ENCODE peak calls at places on chromosomes 1 and 21, in four cellular contexts. One of them, this sample, is unnamed.

GRCh38 chr1:158371188-158371953 is 17.7 kb downstream of the CD1E start:
- DNase-seq in SK-N-SH: no peak
- DNase-seq in H1: no peak
- DNase-seq in K562: no peak
- DNase-seq in this sample: no peak

GRCh38 chr1:12150456-12151200 is 16.2 kb upstream of the TNFRSF1B start:
- DNase-seq in SK-N-SH: no peak
- DNase-seq in H1: no peak
- DNase-seq in K562: no peak
- DNase-seq in this sample: no peak

GRCh38 chr1:167467126-167467725 is 51.1 kb downstream of the CD247 start:
- DNase-seq in SK-N-SH: no peak
- DNase-seq in H1: no peak
- DNase-seq in K562: no peak
- DNase-seq in this sample: no peak

GRCh38 chr1:67743072-67743725 is 58.2 kb downstream of the GADD45A start:
- DNase-seq in SK-N-SH: no peak
- DNase-seq in H1: no peak
- DNase-seq in K562: no peak
- DNase-seq in this sample: no peak

GRCh38 chr1:53485478-53486394 is 26.5 kb downstream of the DMRTB1 start:
- DNase-seq in SK-N-SH: peak; percentile 92
- DNase-seq in H1: peak; percentile 95
- DNase-seq in K562: peak; percentile 85
- DNase-seq in this sample: peak; percentile 93

GRCh38 chr1:45552309-45552708 is 1.7 kb downstream of the AKR1A1 start:
- DNase-seq in SK-N-SH: no peak
- DNase-seq in H1: no peak
- DNase-seq in K562: no peak
- DNase-seq in this sample: no peak

GRCh38 chr1:2641381-2642130 is 8.7 kb upstream of the MMEL1 start:
- DNase-seq in SK-N-SH: peak; percentile 53
- DNase-seq in H1: no peak
- DNase-seq in K562: no peak
- DNase-seq in this sample: no peak

GRCh38 chr21:37071561-37072238 is 1.2 kb downstream of the PIGP start:
- DNase-seq in SK-N-SH: peak; percentile 34
- DNase-seq in H1: no peak
- DNase-seq in K562: peak; percentile 39
- DNase-seq in this sample: no peak

GRCh38 chr1:247322849-247323586 is 8.6 kb downstream of the ZNF496 start:
- DNase-seq in SK-N-SH: no peak
- DNase-seq in H1: no peak
- DNase-seq in K562: no peak
- DNase-seq in this sample: no peak

GRCh38 chr1:206415913-206416312 is 54.4 kb upstream of the IKBKE start:
- DNase-seq in SK-N-SH: no peak
- DNase-seq in H1: no peak
- DNase-seq in K562: no peak
- DNase-seq in this sample: no peak

GRCh38 chr1:155004352-155005075 is 1.9 kb downstream of the ZBTB7B start:
- DNase-seq in SK-N-SH: no peak
- DNase-seq in H1: no peak
- DNase-seq in K562: no peak
- DNase-seq in this sample: no peak

GRCh38 chr1:226149806-226150205 is 36.7 kb downstream of the ACBD3 start:
- DNase-seq in SK-N-SH: peak; percentile 49
- DNase-seq in H1: no peak
- DNase-seq in K562: no peak
- DNase-seq in this sample: no peak

GRCh38 chr1:11681071-11681771 is at the start of gene MAD2L2:
- DNase-seq in SK-N-SH: peak; percentile 97
- DNase-seq in H1: peak; percentile 94
- DNase-seq in K562: peak; percentile 99
- DNase-seq in this sample: peak; percentile 86

GRCh38 chr1:206517784-206518183 is 10.5 kb downstream of the RASSF5 start:
- DNase-seq in SK-N-SH: no peak
- DNase-seq in H1: no peak
- DNase-seq in K562: no peak
- DNase-seq in this sample: no peak

GRCh38 chr1:167439301-167439988 is 78.9 kb downstream of the CD247 start:
- DNase-seq in SK-N-SH: peak; percentile 86
- DNase-seq in H1: peak; percentile 79
- DNase-seq in K562: peak; percentile 56
- DNase-seq in this sample: peak; percentile 70

GRCh38 chr1:59707216-59707615 is 107.5 kb upstream of the HOOK1 start:
- DNase-seq in SK-N-SH: no peak
- DNase-seq in H1: no peak
- DNase-seq in K562: no peak
- DNase-seq in this sample: no peak

GRCh38 chr1:226737819-226738420 is 1.2 kb downstream of the ITPKB start:
- DNase-seq in SK-N-SH: peak; percentile 71
- DNase-seq in H1: peak; percentile 80
- DNase-seq in K562: no peak
- DNase-seq in this sample: peak; percentile 50

GRCh38 chr1:22588899-22589422 is 25.7 kb downstream of the EPHA8 start:
- DNase-seq in SK-N-SH: no peak
- DNase-seq in H1: no peak
- DNase-seq in K562: no peak
- DNase-seq in this sample: no peak

GRCh38 chr1:31791131-31791858 is 24.5 kb downstream of the SPOCD1 start:
- DNase-seq in SK-N-SH: no peak
- DNase-seq in H1: no peak
- DNase-seq in K562: no peak
- DNase-seq in this sample: peak; percentile 6

GRCh38 chr1:6049419-6049818 is 3.7 kb downstream of the KCNAB2 start:
- DNase-seq in SK-N-SH: no peak
- DNase-seq in H1: no peak
- DNase-seq in K562: no peak
- DNase-seq in this sample: no peak

GRCh38 chr1:56153276-56153675 is 426.1 kb downstream of the PLPP3 start:
- DNase-seq in SK-N-SH: no peak
- DNase-seq in H1: no peak
- DNase-seq in K562: no peak
- DNase-seq in this sample: no peak

GRCh38 chr1:150010388-150011115 is at the start of gene OTUD7B:
- DNase-seq in SK-N-SH: peak; percentile 94
- DNase-seq in H1: peak; percentile 88
- DNase-seq in K562: peak; percentile 90
- DNase-seq in this sample: peak; percentile 86

GRCh38 chr1:168116327-168116799 is 20.4 kb downstream of the GPR161 start:
- DNase-seq in SK-N-SH: no peak
- DNase-seq in H1: no peak
- DNase-seq in K562: no peak
- DNase-seq in this sample: no peak

GRCh38 chr21:25186278-25186677 is 421.0 kb downstream of the MRPL39 start:
- DNase-seq in SK-N-SH: no peak
- DNase-seq in H1: no peak
- DNase-seq in K562: no peak
- DNase-seq in this sample: no peak

GRCh38 chr1:226912587-226913176 is 27.4 kb upstream of the COQ8A start:
- DNase-seq in SK-N-SH: no peak
- DNase-seq in H1: peak; percentile 76
- DNase-seq in K562: peak; percentile 68
- DNase-seq in this sample: peak; percentile 84

GRCh38 chr1:209641216-209642181 is 10.7 kb downstream of the LAMB3 start:
- DNase-seq in SK-N-SH: no peak
- DNase-seq in H1: no peak
- DNase-seq in K562: no peak
- DNase-seq in this sample: no peak
- TF ChIP-seq TEAD4 in SK-N-SH: no peak
- TF ChIP-seq TEAD4 in H1: no peak
- TF ChIP-seq TEAD4 in K562: no peak
- TF ChIP-seq TEAD4 in this sample: no peak

GRCh38 chr1:235415008-235415904 is 48.0 kb downstream of the TBCE start:
- DNase-seq in SK-N-SH: peak; percentile 73
- DNase-seq in H1: peak; percentile 62
- DNase-seq in K562: peak; percentile 73
- DNase-seq in this sample: peak; percentile 69

GRCh38 chr1:235416662-235417049 is 49.4 kb downstream of the TBCE start:
- DNase-seq in SK-N-SH: no peak
- DNase-seq in H1: no peak
- DNase-seq in K562: no peak
- DNase-seq in this sample: no peak

GRCh38 chr1:235411489-235412486 is 44.6 kb downstream of the TBCE start:
- DNase-seq in SK-N-SH: no peak
- DNase-seq in H1: no peak
- DNase-seq in K562: no peak
- DNase-seq in this sample: no peak

GRCh38 chr1:235421751-235422150 is 54.5 kb downstream of the TBCE start:
- DNase-seq in SK-N-SH: peak; percentile 63
- DNase-seq in H1: no peak
- DNase-seq in K562: no peak
- DNase-seq in this sample: no peak

GRCh38 chr1:235417101-235417697 is 50.0 kb downstream of the TBCE start:
- DNase-seq in SK-N-SH: peak; percentile 75
- DNase-seq in H1: peak; percentile 85
- DNase-seq in K562: peak; percentile 71
- DNase-seq in this sample: peak; percentile 69
- TF ChIP-seq TEAD4 in SK-N-SH: no peak
- TF ChIP-seq TEAD4 in H1: no peak
- TF ChIP-seq TEAD4 in K562: peak; percentile 39
- TF ChIP-seq TEAD4 in this sample: no peak

GRCh38 chr21:29725025-29725736 is 214.6 kb downstream of the GRIK1 start:
- DNase-seq in SK-N-SH: no peak
- DNase-seq in H1: no peak
- DNase-seq in K562: no peak
- DNase-seq in this sample: no peak
- TF ChIP-seq TEAD4 in SK-N-SH: no peak
- TF ChIP-seq TEAD4 in H1: no peak
- TF ChIP-seq TEAD4 in K562: no peak
- TF ChIP-seq TEAD4 in this sample: no peak

GRCh38 chr1:7614576-7615074 is 156.5 kb upstream of the VAMP3 start:
- DNase-seq in SK-N-SH: peak; percentile 73
- DNase-seq in H1: no peak
- DNase-seq in K562: no peak
- DNase-seq in this sample: no peak
- TF ChIP-seq TEAD4 in SK-N-SH: no peak
- TF ChIP-seq TEAD4 in H1: no peak
- TF ChIP-seq TEAD4 in K562: no peak
- TF ChIP-seq TEAD4 in this sample: no peak

DNA sequence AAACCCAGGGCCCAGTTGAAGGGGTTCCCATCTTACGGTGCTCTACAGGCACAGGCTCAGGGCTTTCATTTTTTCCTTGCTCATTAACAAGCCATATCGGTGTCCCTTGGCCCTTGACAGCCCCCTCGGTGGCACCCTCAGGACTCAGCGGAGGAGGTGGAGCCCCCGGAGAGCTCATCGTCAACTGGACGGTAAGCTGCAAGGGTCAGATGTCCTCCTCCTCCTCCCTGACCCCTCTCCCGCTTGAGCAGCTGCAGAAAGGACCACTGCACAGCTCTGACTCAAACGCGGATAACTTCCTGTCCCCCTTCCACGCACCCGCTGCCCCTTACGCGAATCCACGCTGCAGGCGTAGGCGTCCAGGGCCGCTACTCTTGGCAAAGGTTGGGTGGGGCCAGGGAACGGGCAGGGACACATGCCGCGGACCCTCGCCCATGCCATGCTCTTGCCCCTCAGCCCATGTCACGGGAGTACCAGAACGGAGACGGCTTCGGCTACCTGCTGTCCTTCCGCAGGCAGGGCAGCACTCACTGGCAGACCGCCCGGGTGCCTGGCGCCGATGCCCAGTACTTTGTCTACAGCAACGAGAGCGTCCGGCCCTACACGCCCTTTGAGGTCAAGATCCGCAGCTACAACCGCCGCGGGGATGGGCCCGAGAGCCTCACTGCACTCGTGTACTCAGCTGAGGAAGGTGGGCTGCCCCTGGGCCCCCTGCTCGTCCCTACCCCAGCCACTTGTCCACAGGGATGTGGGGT is 14.7 kb downstream of the TMEM81 start:
- DNase-seq in SK-N-SH: peak; percentile 9
- DNase-seq in H1: no peak
- DNase-seq in K562: no peak
- DNase-seq in this sample: no peak
- TF ChIP-seq TEAD4 in SK-N-SH: no peak
- TF ChIP-seq TEAD4 in H1: no peak
- TF ChIP-seq TEAD4 in K562: no peak
- TF ChIP-seq TEAD4 in this sample: no peak

DNA sequence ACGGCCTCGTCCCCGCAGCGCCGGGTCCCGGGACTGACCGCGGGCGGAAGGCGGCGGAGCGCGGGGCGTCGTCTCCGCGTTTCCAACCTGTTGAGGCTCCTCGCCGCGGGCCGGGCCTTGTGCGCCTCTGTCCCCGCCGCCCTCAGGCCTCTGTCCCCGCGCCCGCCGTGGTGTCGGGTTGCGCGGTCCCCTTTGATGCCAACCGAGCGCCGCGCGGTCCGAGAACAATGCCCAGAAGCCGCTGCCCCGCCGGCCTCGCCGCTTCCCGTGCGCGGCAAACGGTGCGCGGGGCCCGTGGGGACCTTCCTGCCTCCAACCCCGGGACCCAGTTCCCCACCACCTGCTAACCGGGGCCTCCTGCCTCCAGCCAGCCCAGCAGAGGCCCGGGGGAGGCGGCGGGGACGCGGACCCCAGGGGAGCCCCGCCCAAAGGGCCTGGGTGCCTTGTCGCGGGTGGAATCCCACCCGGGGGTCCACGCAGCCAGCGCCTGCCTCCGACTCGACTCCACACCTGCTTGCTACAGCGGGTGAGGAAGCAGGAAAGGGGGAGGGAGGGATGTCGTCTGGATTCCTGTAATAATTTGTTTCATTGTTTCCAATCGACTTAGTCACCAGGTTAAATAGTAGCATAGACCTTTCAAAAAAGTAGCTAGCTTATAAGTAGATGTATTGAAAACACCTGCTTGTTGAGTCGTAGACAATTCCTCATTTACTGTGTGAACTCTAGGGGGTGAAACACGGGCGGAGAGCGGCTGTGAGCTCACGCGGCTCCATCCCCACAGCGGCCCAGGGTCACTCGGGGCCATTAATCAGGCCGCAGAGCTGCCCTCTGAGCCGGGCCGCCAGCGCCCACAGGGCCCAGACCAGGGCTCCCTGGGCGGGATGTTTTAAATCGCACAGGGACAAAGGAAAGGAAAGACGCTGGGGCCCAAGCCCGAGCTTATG is 1.1 kb downstream of the COL18A1 start:
- DNase-seq in SK-N-SH: peak; percentile 65
- DNase-seq in H1: no peak
- DNase-seq in K562: no peak
- DNase-seq in this sample: peak; percentile 66
- TF ChIP-seq TEAD4 in SK-N-SH: no peak
- TF ChIP-seq TEAD4 in H1: no peak
- TF ChIP-seq TEAD4 in K562: no peak
- TF ChIP-seq TEAD4 in this sample: no peak

GRCh38 chr1:44355582-44356305 is 687 bp upstream of the ERI3 start:
- DNase-seq in SK-N-SH: no peak
- DNase-seq in H1: no peak
- DNase-seq in K562: no peak
- DNase-seq in this sample: no peak

GRCh38 chr1:44351289-44351688 is 3.8 kb downstream of the ERI3 start:
- DNase-seq in SK-N-SH: no peak
- DNase-seq in H1: no peak
- DNase-seq in K562: no peak
- DNase-seq in this sample: no peak

GRCh38 chr1:44354840-44355581 is at the start of gene ERI3:
- DNase-seq in SK-N-SH: peak; percentile 98
- DNase-seq in H1: peak; percentile 97
- DNase-seq in K562: peak; percentile 99
- DNase-seq in this sample: peak; percentile 97

GRCh38 chr1:44357710-44358109 is 2.7 kb upstream of the ERI3 start:
- DNase-seq in SK-N-SH: no peak
- DNase-seq in H1: no peak
- DNase-seq in K562: no peak
- DNase-seq in this sample: no peak

GRCh38 chr1:44354268-44354839 is 703 bp downstream of the ERI3 start:
- DNase-seq in SK-N-SH: no peak
- DNase-seq in H1: peak; percentile 60
- DNase-seq in K562: no peak
- DNase-seq in this sample: no peak
- TF ChIP-seq TEAD4 in SK-N-SH: no peak
- TF ChIP-seq TEAD4 in H1: no peak
- TF ChIP-seq TEAD4 in K562: no peak
- TF ChIP-seq TEAD4 in this sample: no peak

This sample was measured in WTC11.